ENCODE peak calls at places on chromosomes 3 and 15, in ten cellular contexts. One of them, this sample, is unnamed.

GRCh38 chr15:31273258-31273941 is 53.2 kb upstream of the KLF13 start:
- DNase-seq in ACHN: no peak
- DNase-seq in AG10803: no peak
- DNase-seq in NCI-H446: no peak
- DNase-seq in T-helper 1 cell: no peak
- DNase-seq in H54: no peak
- DNase-seq in amygdala: no peak
- DNase-seq in H1: no peak
- DNase-seq in mesothelial cell of epicardium: no peak
- DNase-seq in GM12865: no peak
- DNase-seq in this sample: peak; percentile 64

GRCh38 chr3:4394048-4394447 is 73.0 kb downstream of the SUMF1 start:
- DNase-seq in ACHN: no peak
- DNase-seq in AG10803: no peak
- DNase-seq in NCI-H446: no peak
- DNase-seq in T-helper 1 cell: no peak
- DNase-seq in H54: no peak
- DNase-seq in amygdala: no peak
- DNase-seq in H1: no peak
- DNase-seq in mesothelial cell of epicardium: no peak
- DNase-seq in GM12865: no peak
- DNase-seq in this sample: no peak

GRCh38 chr3:95815828-95816227 is 998.6 kb upstream of the EPHA6 start:
- DNase-seq in ACHN: no peak
- DNase-seq in AG10803: no peak
- DNase-seq in NCI-H446: no peak
- DNase-seq in T-helper 1 cell: no peak
- DNase-seq in H54: no peak
- DNase-seq in amygdala: no peak
- DNase-seq in H1: no peak
- DNase-seq in mesothelial cell of epicardium: no peak
- DNase-seq in GM12865: no peak
- DNase-seq in this sample: no peak

GRCh38 chr3:160665784-160666526 is 11.0 kb upstream of the ARL14 start:
- DNase-seq in ACHN: no peak
- DNase-seq in AG10803: peak; percentile 75
- DNase-seq in NCI-H446: no peak
- DNase-seq in T-helper 1 cell: no peak
- DNase-seq in H54: no peak
- DNase-seq in amygdala: no peak
- DNase-seq in H1: no peak
- DNase-seq in mesothelial cell of epicardium: no peak
- DNase-seq in GM12865: peak; percentile 88
- DNase-seq in this sample: no peak

GRCh38 chr3:195411831-195412230 is 31.0 kb downstream of the ACAP2 start:
- DNase-seq in ACHN: no peak
- DNase-seq in AG10803: peak; percentile 69
- DNase-seq in NCI-H446: no peak
- DNase-seq in T-helper 1 cell: no peak
- DNase-seq in H54: no peak
- DNase-seq in amygdala: no peak
- DNase-seq in H1: no peak
- DNase-seq in mesothelial cell of epicardium: no peak
- DNase-seq in GM12865: no peak
- DNase-seq in this sample: no peak

GRCh38 chr3:71088019-71088711 is 495.4 kb downstream of the FOXP1 start:
- DNase-seq in ACHN: no peak
- DNase-seq in AG10803: no peak
- DNase-seq in NCI-H446: no peak
- DNase-seq in T-helper 1 cell: no peak
- DNase-seq in H54: no peak
- DNase-seq in amygdala: no peak
- DNase-seq in H1: no peak
- DNase-seq in mesothelial cell of epicardium: no peak
- DNase-seq in GM12865: no peak
- DNase-seq in this sample: no peak

GRCh38 chr3:188649521-188649920 is 495.6 kb downstream of the LPP start:
- DNase-seq in ACHN: no peak
- DNase-seq in AG10803: peak; percentile 46
- DNase-seq in NCI-H446: no peak
- DNase-seq in T-helper 1 cell: no peak
- DNase-seq in H54: no peak
- DNase-seq in amygdala: no peak
- DNase-seq in H1: no peak
- DNase-seq in mesothelial cell of epicardium: no peak
- DNase-seq in GM12865: no peak
- DNase-seq in this sample: no peak

GRCh38 chr15:62816342-62817059 is 226.0 kb upstream of the TPM1 start:
- DNase-seq in ACHN: no peak
- DNase-seq in AG10803: no peak
- DNase-seq in NCI-H446: no peak
- DNase-seq in T-helper 1 cell: no peak
- DNase-seq in H54: no peak
- DNase-seq in amygdala: no peak
- DNase-seq in H1: no peak
- DNase-seq in mesothelial cell of epicardium: no peak
- DNase-seq in GM12865: no peak
- DNase-seq in this sample: no peak

GRCh38 chr15:69045810-69046209 is 31.3 kb downstream of the NOX5 start:
- DNase-seq in ACHN: no peak
- DNase-seq in AG10803: peak; percentile 39
- DNase-seq in NCI-H446: no peak
- DNase-seq in T-helper 1 cell: no peak
- DNase-seq in H54: no peak
- DNase-seq in amygdala: no peak
- DNase-seq in H1: no peak
- DNase-seq in mesothelial cell of epicardium: no peak
- DNase-seq in GM12865: no peak
- DNase-seq in this sample: no peak